ENCODE peak calls at places on chromosomes 16 and 17, in ten cellular contexts. N, R, Y, V, X, K, E, S, D and L are unnamed samples.

GRCh38 chr16:11470676-11471415 is 115.9 kb downstream of the LITAF start:
- DNase-seq in N (no peak), R (peak; percentile 13), Y (no peak), V (peak; percentile 14), X (no peak), K (no peak), E (no peak), S (no peak), D (no peak), L (no peak)

GRCh38 chr17:2025220-2025621 is at the start of gene RTN4RL1:
- DNase-seq in N (peak; percentile 85), R (peak; percentile 72), Y (peak; percentile 66), V (peak; percentile 78), X (peak; percentile 81), K (peak; percentile 86), E (peak; percentile 81), S (peak; percentile 74), D (peak; percentile 87), L (no peak)

GRCh38 chr16:17773698-17774101 is 302.9 kb upstream of the XYLT1 start:
- DNase-seq in N (no peak), R (no peak), Y (no peak), V (peak; percentile 62), X (peak; percentile 61), K (no peak), E (no peak), S (no peak), D (no peak), L (no peak)

GRCh38 chr17:31152271-31152670 is 57.5 kb downstream of the NF1 start:
- DNase-seq in N (no peak), R (no peak), Y (no peak), V (no peak), X (no peak), K (no peak), E (no peak), S (no peak), D (no peak), L (no peak)

GRCh38 chr16:24093049-24093448 is 163.1 kb upstream of the CACNG3 start:
- DNase-seq in N (no peak), R (no peak), Y (no peak), V (no peak), X (no peak), K (no peak), E (no peak), S (no peak), D (no peak), L (no peak)

GRCh38 chr17:22496450-22496849 is 804.1 kb downstream of the KCNJ18 start:
- DNase-seq in N (no peak), R (no peak), Y (no peak), V (no peak), X (no peak), K (no peak), E (no peak), S (no peak), D (no peak), L (peak; percentile 81)

GRCh38 chr16:28097500-28097899 is 34.0 kb upstream of the GSG1L start:
- DNase-seq in N (no peak), R (no peak), Y (no peak), V (no peak), X (no peak), K (no peak), E (peak; percentile 53), S (no peak), D (peak; percentile 65), L (no peak)

GRCh38 chr17:81003711-81004335 is 12.2 kb downstream of the CHMP6 start:
- DNase-seq in N (peak; percentile 86), R (peak; percentile 57), Y (no peak), V (peak; percentile 80), X (no peak), K (no peak), E (no peak), S (no peak), D (no peak), L (no peak)

GRCh38 chr17:16477255-16477654 is 14.7 kb downstream of the LRRC75A start:
- DNase-seq in N (no peak), R (no peak), Y (no peak), V (no peak), X (no peak), K (no peak), E (peak; percentile 87), S (peak; percentile 29), D (no peak), L (no peak)

GRCh38 chr17:27975146-27976011 is 67.1 kb upstream of the NLK start:
- DNase-seq in N (no peak), R (no peak), Y (no peak), V (no peak), X (no peak), K (no peak), E (no peak), S (no peak), D (no peak), L (no peak)

GRCh38 chr17:50267074-50267841 is 7.0 kb upstream of the TMEM92 start:
- DNase-seq in N (no peak), R (no peak), Y (no peak), V (peak; percentile 52), X (no peak), K (peak; percentile 37), E (peak; percentile 64), S (no peak), D (peak; percentile 56), L (no peak)

GRCh38 chr17:9842057-9842758 is 16.5 kb downstream of the GLP2R start:
- DNase-seq in N (no peak), R (no peak), Y (peak; percentile 27), V (no peak), X (peak; percentile 51), K (no peak), E (peak; percentile 95), S (no peak), D (no peak), L (no peak)

GRCh38 chr16:85321856-85322271 is 209.6 kb upstream of the CIBAR2 start:
- DNase-seq in N (peak; percentile 57), R (no peak), Y (peak; percentile 96), V (peak; percentile 77), X (peak; percentile 87), K (peak; percentile 89), E (peak; percentile 97), S (no peak), D (peak; percentile 88), L (peak; percentile 97)

GRCh38 chr17:64442550-64442971 is 6.4 kb upstream of the MILR1 start:
- DNase-seq in N (no peak), R (no peak), Y (no peak), V (no peak), X (no peak), K (no peak), E (no peak), S (no peak), D (peak; percentile 81), L (no peak)

GRCh38 chr17:21029032-21029431 is 13.8 kb downstream of the USP22 start:
- DNase-seq in N (no peak), R (no peak), Y (no peak), V (no peak), X (no peak), K (no peak), E (no peak), S (no peak), D (no peak), L (no peak)

GRCh38 chr17:64457156-64457555 is 8.2 kb downstream of the MILR1 start:
- DNase-seq in N (no peak), R (no peak), Y (no peak), V (no peak), X (no peak), K (no peak), E (no peak), S (no peak), D (no peak), L (no peak)

DNA sequence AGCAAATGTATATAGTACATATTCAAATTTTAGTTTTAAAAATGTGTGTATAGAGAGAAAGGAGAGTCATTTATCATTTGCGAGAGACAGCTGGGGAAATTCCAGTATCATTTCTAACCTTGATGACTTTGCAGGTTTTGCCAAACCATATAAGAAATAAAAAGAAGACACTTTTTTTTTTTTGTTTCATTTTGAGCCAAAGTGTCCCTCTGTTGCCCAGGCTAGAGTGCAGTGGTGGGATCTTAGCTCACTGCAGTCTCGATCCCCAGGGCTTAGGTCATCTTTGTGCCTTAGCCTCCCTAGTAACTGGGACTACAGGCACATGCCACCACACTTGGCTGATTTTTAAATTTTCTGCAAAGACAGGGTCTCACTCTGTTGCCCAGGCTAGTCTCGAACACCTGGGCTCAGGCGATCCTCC is 38.4 kb upstream of the VWA3A start:
- DNase-seq in N (no peak), R (no peak), Y (no peak), V (no peak), X (no peak), K (no peak), E (no peak), S (no peak), D (no peak), L (no peak)
- H3K4me3 ChIP-seq in N (no peak overlapping the region), R (no peak overlapping the region), Y (no peak overlapping the region), V (no peak overlapping the region), X (no peak overlapping the region), K (no peak overlapping the region), E (no peak overlapping the region), S (no peak overlapping the region), D (no peak overlapping the region), L (no peak overlapping the region)

DNA sequence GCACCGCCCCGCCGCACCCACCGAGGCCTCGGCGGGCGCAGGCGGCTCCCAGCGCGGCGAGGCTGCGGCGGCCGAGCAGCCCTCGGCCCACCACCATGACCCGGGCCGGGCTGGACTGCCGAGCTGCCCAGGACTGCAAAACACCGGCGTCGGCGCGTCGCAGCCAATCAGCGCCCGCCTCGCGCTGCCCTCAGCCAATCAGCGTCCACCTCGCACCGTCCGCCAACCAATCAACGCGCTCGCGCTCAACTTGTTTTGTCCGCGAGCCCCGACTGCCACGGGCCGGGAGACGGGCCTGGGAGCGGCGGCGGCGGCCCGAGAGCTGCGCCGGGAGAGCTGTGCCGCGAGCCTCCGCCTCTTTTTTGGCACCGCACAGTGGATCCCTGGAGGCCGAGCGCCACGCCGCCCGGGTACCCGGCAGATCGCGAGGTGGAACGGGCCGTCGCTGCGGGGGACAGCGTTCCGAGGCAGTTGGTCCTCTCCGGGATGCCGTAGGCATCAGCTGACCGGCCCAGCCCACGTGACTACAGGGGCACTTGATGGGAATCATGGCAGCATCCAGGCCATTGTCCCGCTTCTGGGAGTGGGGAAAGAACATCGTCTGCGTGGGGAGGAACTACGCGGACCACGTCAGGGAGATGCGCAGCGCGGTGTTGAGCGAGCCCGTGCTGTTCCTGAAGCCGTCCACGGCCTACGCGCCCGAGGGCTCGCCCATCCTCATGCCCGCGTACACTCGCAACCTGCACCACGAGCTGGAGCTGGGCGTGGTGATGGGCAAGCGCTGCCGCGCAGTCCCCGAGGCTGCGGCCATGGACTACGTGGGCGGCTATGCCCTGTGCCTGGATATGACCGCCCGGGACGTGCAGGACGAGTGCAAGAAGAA is at the start of the genes FAHD1 and HAGH:
- DNase-seq in N (peak; percentile 100), R (peak; percentile 93), Y (peak; percentile 94), V (peak; percentile 100), X (peak; percentile 94), K (peak; percentile 95), E (peak; percentile 96), S (peak; percentile 89), D (peak; percentile 97), L (peak; percentile 99)
- TF ChIP-seq POLR2AphosphoS5 in N (no peak), R (peak; percentile 65), Y (peak; percentile 77), V (peak; percentile 84), X (peak; percentile 92), K (peak; percentile 94), E (peak; percentile 70), S (peak; percentile 61), D (peak; percentile 89), L (peak; percentile 84)

GRCh38 chr16:20903889-20904506 is 3.4 kb downstream of the LYRM1 start:
- DNase-seq in N (no peak), R (no peak), Y (no peak), V (no peak), X (no peak), K (no peak), E (no peak), S (no peak), D (no peak), L (no peak)
- H3K4me3 ChIP-seq in N (no peak overlapping the region), R (no peak overlapping the region), Y (no peak overlapping the region), V (no peak overlapping the region), X (no peak overlapping the region), K (no peak overlapping the region), E (no peak overlapping the region), S (no peak overlapping the region), D (no peak overlapping the region), L (no peak overlapping the region)

GRCh38 chr17:77404812-77405581 is 264.2 kb downstream of the SEC14L1 start:
- DNase-seq in N (no peak), R (no peak), Y (peak; percentile 56), V (no peak), X (no peak), K (no peak), E (no peak), S (no peak), D (peak; percentile 95), L (no peak)
- TF ChIP-seq POLR2AphosphoS5 in N (no peak), R (no peak), Y (peak; percentile 48), V (no peak), X (peak; percentile 14), K (no peak), E (no peak), S (no peak), D (peak; percentile 70), L (peak; percentile 52)